ENCODE peak calls at places on chromosomes 16 and 17, in eight cellular contexts. C is epithelial cell of esophagus, G is mucosa of descending colon, U is lower leg skin, O is GM23338, D is OCI-LY7, E is fibroblast of pulmonary artery, K is tibial nerve. A is an unnamed sample.

GRCh38 chr17:44989552-44990138 is 21.5 kb upstream of the C1QL1 start:
- DNase-seq in C (no peak), G (no peak), U (no peak), O (no peak), D (no peak), E (no peak), K (no peak), A (no peak)

GRCh38 chr17:28883967-28884702 is 13.4 kb downstream of the FLOT2 start:
- DNase-seq in C (no peak), G (no peak), U (no peak), O (no peak), D (no peak), E (no peak), K (no peak), A (no peak)

GRCh38 chr17:49090885-49091594 is 41.5 kb upstream of the B4GALNT2 start:
- DNase-seq in C (peak; percentile 95), G (no peak), U (peak; percentile 21), O (no peak), D (no peak), E (no peak), K (no peak), A (no peak)

GRCh38 chr16:18938986-18939385 is 12.8 kb upstream of the SMG1 start:
- DNase-seq in C (no peak), G (no peak), U (no peak), O (no peak), D (no peak), E (no peak), K (no peak), A (no peak)

GRCh38 chr16:86061318-86061695 is 162.3 kb downstream of the IRF8 start:
- DNase-seq in C (no peak), G (no peak), U (no peak), O (no peak), D (no peak), E (no peak), K (no peak), A (no peak)

GRCh38 chr16:46862555-46863447 is 21.4 kb upstream of the GPT2 start:
- DNase-seq in C (no peak), G (no peak), U (no peak), O (no peak), D (no peak), E (no peak), K (no peak), A (no peak)

GRCh38 chr16:82926500-82926899 is 299.7 kb downstream of the CDH13 start:
- DNase-seq in C (no peak), G (no peak), U (no peak), O (no peak), D (no peak), E (no peak), K (no peak), A (no peak)

GRCh38 chr17:42819939-42820535 is 4.0 kb downstream of the BECN1 start:
- DNase-seq in C (peak; percentile 71), G (no peak), U (no peak), O (peak; percentile 93), D (peak; percentile 80), E (peak; percentile 70), K (no peak), A (peak; percentile 58)

GRCh38 chr16:13307255-13307654 is 405.9 kb downstream of the SHISA9 start:
- DNase-seq in C (peak; percentile 87), G (no peak), U (no peak), O (no peak), D (no peak), E (no peak), K (no peak), A (no peak)

GRCh38 chr17:45672301-45672700 is 111.8 kb upstream of the CRHR1 start:
- DNase-seq in C (no peak), G (no peak), U (no peak), O (peak; percentile 25), D (no peak), E (no peak), K (no peak), A (no peak)

GRCh38 chr16:2362218-2362617 is 21.7 kb upstream of the ABCA3 start:
- DNase-seq in C (no peak), G (no peak), U (no peak), O (no peak), D (no peak), E (no peak), K (no peak), A (no peak)

GRCh38 chr16:11796227-11797165 is 562 bp downstream of the ZC3H7A start:
- DNase-seq in C (no peak), G (peak; percentile 83), U (peak; percentile 93), O (peak; percentile 68), D (peak; percentile 31), E (no peak), K (peak; percentile 48), A (peak; percentile 37)

GRCh38 chr16:63289834-63290460 is 1253.7 kb upstream of the CDH8 start:
- DNase-seq in C (peak; percentile 52), G (no peak), U (no peak), O (peak; percentile 80), D (peak; percentile 39), E (peak; percentile 27), K (no peak), A (peak; percentile 20)

GRCh38 chr16:69820926-69821541 is 58.9 kb downstream of the WWP2 start:
- DNase-seq in C (no peak), G (no peak), U (no peak), O (peak; percentile 17), D (no peak), E (peak; percentile 6), K (no peak), A (no peak)

GRCh38 chr17:45261577-45262515 is at the start of gene SPATA32:
- DNase-seq in C (peak; percentile 61), G (peak; percentile 87), U (peak; percentile 91), O (peak; percentile 88), D (peak; percentile 54), E (no peak), K (no peak), A (peak; percentile 82)

GRCh38 chr17:48554412-48555090 is 9.6 kb upstream of the HOXB2 start:
- DNase-seq in C (no peak), G (no peak), U (no peak), O (peak; percentile 40), D (no peak), E (no peak), K (no peak), A (no peak)

GRCh38 chr17:32591428-32591827 is 104.6 kb downstream of the CDK5R1 start:
- DNase-seq in C (no peak), G (no peak), U (no peak), O (no peak), D (no peak), E (no peak), K (no peak), A (no peak)

GRCh38 chr17:32596206-32596605 is 109.4 kb downstream of the CDK5R1 start:
- DNase-seq in C (no peak), G (no peak), U (no peak), O (no peak), D (no peak), E (no peak), K (no peak), A (no peak)

GRCh38 chr17:32596666-32597065 is 109.9 kb downstream of the CDK5R1 start:
- DNase-seq in C (no peak), G (no peak), U (no peak), O (no peak), D (no peak), E (no peak), K (no peak), A (peak; percentile 48)

GRCh38 chr17:32590974-32591373 is 104.2 kb downstream of the CDK5R1 start:
- DNase-seq in C (no peak), G (no peak), U (no peak), O (no peak), D (no peak), E (no peak), K (no peak), A (no peak)

DNA sequence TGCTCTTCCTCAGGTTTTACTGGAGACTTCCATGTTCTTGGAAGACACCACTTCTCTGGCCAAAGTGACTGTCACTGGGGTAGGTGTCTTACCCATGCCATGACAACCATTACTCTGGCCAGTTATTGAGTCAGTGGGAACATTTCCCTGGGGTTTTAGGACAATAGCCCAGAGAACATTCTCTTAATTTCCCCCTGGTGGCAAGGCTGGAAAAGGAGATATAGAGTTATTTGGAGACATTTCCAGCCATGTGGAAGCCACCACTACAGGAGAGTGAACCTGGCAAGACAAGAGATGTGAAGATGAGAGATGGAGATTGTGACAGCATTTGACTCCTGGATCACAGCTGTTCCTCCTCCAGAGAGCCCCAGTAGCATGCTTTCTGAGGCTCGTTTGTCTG is 106.2 kb downstream of the CDK5R1 start:
- DNase-seq in C (no peak), G (no peak), U (no peak), O (peak; percentile 37), D (no peak), E (no peak), K (no peak), A (no peak)
- TF ChIP-seq CTCF in C (no peak), G (no peak), U (no peak), O (peak; percentile 12), D (no peak), E (no peak), K (no peak), A (no peak)

DNA sequence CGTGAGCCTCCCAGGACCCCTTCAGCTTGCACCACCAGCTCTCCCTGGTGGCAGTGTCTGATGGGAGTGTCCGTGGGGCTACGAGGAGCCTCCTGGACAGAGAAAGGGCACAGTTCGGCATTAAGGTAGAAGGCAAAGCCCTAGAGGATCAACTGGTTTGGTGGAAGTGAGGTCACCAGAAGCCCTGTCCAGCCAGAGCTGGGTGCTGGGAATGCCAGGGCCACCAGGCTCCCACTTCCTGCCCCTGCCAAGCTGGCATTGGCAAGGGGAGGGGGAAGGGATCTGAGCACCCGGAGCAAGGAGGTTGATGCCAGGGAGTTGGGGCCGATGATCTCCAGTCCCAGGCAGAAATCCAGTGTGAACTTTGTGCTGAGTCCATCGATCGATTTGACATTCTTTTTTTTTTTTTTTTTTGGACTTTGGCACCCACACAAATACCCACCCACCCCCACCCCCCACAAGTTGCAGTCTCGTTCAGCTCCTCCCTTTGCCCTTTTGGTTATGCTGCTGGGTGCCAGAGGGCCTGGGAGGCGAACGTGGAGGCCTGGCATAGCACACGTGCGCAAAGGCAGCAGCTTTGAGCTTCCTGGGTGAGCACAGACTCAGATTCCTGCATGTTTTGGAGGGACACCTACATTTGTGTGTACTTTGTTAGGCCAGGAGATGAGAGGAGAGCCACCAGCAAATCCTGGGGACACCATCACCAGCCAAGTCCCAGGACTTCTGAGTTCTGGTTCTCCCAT is 2.1 kb downstream of the NHERF1 start:
- DNase-seq in C (no peak), G (no peak), U (no peak), O (no peak), D (no peak), E (no peak), K (no peak), A (no peak)
- TF ChIP-seq CTCF in C (no peak), G (no peak), U (no peak), O (no peak), D (no peak), E (no peak), K (no peak), A (no peak)

GRCh38 chr17:50534222-50534978 is 1.9 kb downstream of the EPN3 start:
- DNase-seq in C (peak; percentile 87), G (peak; percentile 84), U (peak; percentile 89), O (peak; percentile 76), D (no peak), E (peak; percentile 13), K (no peak), A (no peak)
- TF ChIP-seq CTCF in C (peak; percentile 68), G (peak; percentile 35), U (no peak), O (peak; percentile 47), D (no peak), E (peak; percentile 25), K (no peak), A (no peak)

DNA sequence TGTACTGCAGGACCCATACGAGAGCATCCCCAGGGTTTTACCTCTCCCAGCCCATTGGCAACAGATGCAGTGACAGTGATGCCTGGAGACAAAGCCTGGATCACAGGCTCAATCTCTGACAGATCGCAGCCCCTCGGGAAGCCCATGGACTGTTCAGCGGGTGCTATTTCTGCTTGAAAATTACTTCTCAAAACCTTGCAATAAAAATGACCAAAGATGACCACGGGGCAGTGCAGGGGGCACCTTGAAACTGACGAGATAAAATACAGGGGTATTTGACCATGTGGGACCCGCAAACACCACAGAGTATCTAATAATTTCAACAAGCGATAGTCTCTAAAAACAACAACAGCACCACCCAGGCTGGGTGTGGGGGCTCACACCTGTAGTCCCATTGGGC is 118.3 kb downstream of the C16orf95 start:
- DNase-seq in C (no peak), G (no peak), U (no peak), O (no peak), D (no peak), E (no peak), K (no peak), A (no peak)
- TF ChIP-seq CTCF in C (no peak), G (no peak), U (no peak), O (no peak), D (no peak), E (no peak), K (no peak), A (no peak)